ENCODE peak calls at places on chromosomes 1 and 21, in ten cellular contexts. R, J, P, K, L, T, H, N, O and D are unnamed samples.
A peak's percentile ranks its signal among the peaks of the same experiment; 100 is the strongest.

GRCh38 chr21:41583274-41583790 is 75.4 kb upstream of the TMPRSS2 start:
- DNase-seq in L (no peak), N (no peak), O (no peak), J (no peak), P (no peak), R (peak; percentile 74), K (no peak), T (no peak), H (no peak), D (peak; percentile 44)

GRCh38 chr1:179190861-179191260 is 38.6 kb downstream of the ABL2 start:
- DNase-seq in L (no peak), P (no peak), T (no peak), H (no peak), N (peak; percentile 56), R (no peak), O (no peak), K (no peak), J (no peak), D (no peak)

GRCh38 chr21:42401820-42402251 is 1.9 kb upstream of the UBASH3A start:
- DNase-seq in J (no peak), N (no peak), R (no peak), L (no peak), O (no peak), P (no peak), H (no peak), T (no peak), K (no peak), D (no peak)

GRCh38 chr1:153506831-153507413 is 28.9 kb downstream of the S100A6 start:
- DNase-seq in J (peak; percentile 79), P (peak; percentile 67), N (peak; percentile 87), O (peak; percentile 94), K (peak; percentile 95), R (peak; percentile 74), T (no peak), L (no peak), H (peak; percentile 84), D (peak; percentile 84)

GRCh38 chr1:147723691-147724323 is 36.6 kb downstream of the GJA5 start:
- DNase-seq in N (peak; percentile 38), K (peak; percentile 43), L (no peak), O (peak; percentile 78), J (peak; percentile 46), P (peak; percentile 14), T (no peak), H (no peak), R (peak; percentile 15), D (no peak)

GRCh38 chr1:24874611-24875225 is 55.4 kb downstream of the RUNX3 start:
- DNase-seq in J (no peak), T (no peak), L (peak; percentile 34), K (no peak), P (no peak), R (peak; percentile 14), N (no peak), O (peak; percentile 56), H (peak; percentile 30), D (no peak)

GRCh38 chr1:54413295-54413694 is 7.1 kb upstream of the SSBP3 start:
- DNase-seq in L (no peak), O (no peak), R (no peak), N (peak; percentile 70), T (no peak), J (no peak), H (no peak), K (peak; percentile 80), P (peak; percentile 57), D (no peak)

GRCh38 chr1:69814926-69815325 is 247.2 kb downstream of the LRRC7 start:
- DNase-seq in L (no peak), O (no peak), K (peak; percentile 37), R (no peak), H (no peak), P (no peak), J (no peak), N (no peak), T (no peak), D (no peak)

GRCh38 chr1:153343040-153343681 is 5.5 kb downstream of the PGLYRP4 start:
- DNase-seq in R (peak; percentile 42), J (no peak), K (no peak), P (no peak), O (no peak), L (no peak), N (no peak), H (no peak), T (no peak), D (no peak)

GRCh38 chr1:149888999-149889289 is 10.4 kb upstream of the BOLA1 start:
- DNase-seq in J (no peak), L (no peak), R (peak; percentile 44), K (peak; percentile 80), P (no peak), H (no peak), T (no peak), N (no peak), O (peak; percentile 63), D (peak; percentile 50)

GRCh38 chr21:45302082-45303061 is 14.7 kb upstream of the POFUT2 start:
- DNase-seq in P (peak; percentile 65), H (peak; percentile 77), L (peak; percentile 69), O (peak; percentile 90), T (peak; percentile 30), K (no peak), J (no peak), N (peak; percentile 88), R (no peak), D (peak; percentile 79)

GRCh38 chr1:94992863-94993563 is 66.1 kb upstream of the CNN3 start:
- DNase-seq in H (no peak), J (no peak), T (no peak), O (no peak), R (no peak), L (no peak), P (no peak), N (no peak), K (no peak), D (no peak)
- H3K4me1 ChIP-seq in H (peaks cover 4% of the 10 kb centered on the region), J (no peaks in the 10 kb centered on the region), T (peaks cover 9% of the 10 kb centered on the region), O (peaks cover 2% of the 10 kb centered on the region), R (no peaks in the 10 kb centered on the region), L (no peaks in the 10 kb centered on the region), P (no peaks in the 10 kb centered on the region), N (peaks cover 6% of the 10 kb centered on the region), K (no peaks in the 10 kb centered on the region), D (no peaks in the 10 kb centered on the region)

DNA sequence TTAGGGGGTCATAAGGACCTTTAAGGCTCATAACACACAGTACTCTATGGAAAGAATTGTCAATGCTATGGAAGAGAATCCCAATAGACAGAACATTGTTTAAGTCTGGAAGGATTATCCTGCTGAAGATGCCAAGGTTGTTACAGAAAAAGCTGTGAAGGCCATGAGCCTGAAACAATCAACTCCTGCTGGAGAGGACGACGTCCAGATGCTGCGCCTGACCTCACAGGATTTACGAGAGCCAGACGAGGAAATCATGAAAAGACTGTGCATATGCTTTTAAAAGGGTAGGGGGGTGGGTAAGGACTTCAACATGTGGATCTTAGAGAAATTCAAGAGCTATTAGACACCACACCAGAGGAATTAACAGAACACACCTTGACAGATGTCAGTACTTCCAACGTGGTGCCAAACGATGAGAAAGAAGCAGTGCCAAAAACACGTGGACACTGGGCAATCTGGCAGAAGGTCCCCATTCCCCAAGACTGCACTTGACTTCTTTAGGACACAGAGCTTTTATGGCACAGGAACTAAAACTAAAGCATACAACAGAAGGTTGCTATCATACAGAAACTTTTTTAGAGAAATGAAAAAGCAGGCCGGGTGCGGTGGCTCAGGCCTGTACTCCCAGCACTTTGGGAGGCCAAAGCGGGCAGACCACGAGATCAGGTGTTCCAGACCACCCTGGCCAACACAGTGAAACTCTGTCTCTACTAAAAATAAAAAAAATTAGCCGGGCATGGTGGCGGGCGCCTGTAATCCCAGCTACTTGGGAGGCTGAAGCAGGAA is 43.2 kb downstream of the GNB1 start:
- DNase-seq in P (peak; percentile 25), N (no peak), O (peak; percentile 20), L (peak; percentile 2), R (no peak), J (no peak), H (peak; percentile 26), T (no peak), K (no peak), D (peak; percentile 44)
- H3K4me1 ChIP-seq in P (peaks cover 22% of the 10 kb centered on the region), N (peaks cover 35% of the 10 kb centered on the region), O (no peaks in the 10 kb centered on the region), L (no peaks in the 10 kb centered on the region), R (no peaks in the 10 kb centered on the region), J (peaks cover 12% of the 10 kb centered on the region), H (peaks cover 50% of the 10 kb centered on the region), T (peaks cover 23% of the 10 kb centered on the region), K (peaks cover 3% of the 10 kb centered on the region), D (peaks cover 30% of the 10 kb centered on the region)

GRCh38 chr1:1398677-1399186 is 403 bp downstream of the CCNL2 start:
- DNase-seq in T (no peak), N (no peak), O (no peak), P (no peak), H (no peak), R (no peak), K (peak; percentile 49), J (no peak), L (no peak), D (no peak)

GRCh38 chr1:1399870-1400575 is 888 bp upstream of the CCNL2 start:
- DNase-seq in J (peak; percentile 13), O (no peak), N (no peak), L (no peak), R (no peak), H (no peak), T (no peak), P (no peak), K (peak; percentile 60), D (no peak)

GRCh38 chr1:1395166-1395565 is 4.0 kb downstream of the CCNL2 start:
- DNase-seq in L (no peak), P (no peak), J (no peak), O (no peak), T (no peak), H (no peak), N (no peak), K (no peak), R (no peak), D (no peak)

GRCh38 chr1:1399187-1399869 is at the start of gene CCNL2:
- DNase-seq in O (peak; percentile 100), L (peak; percentile 99), T (peak; percentile 99), R (peak; percentile 98), N (peak; percentile 99), J (peak; percentile 98), P (peak; percentile 99), K (peak; percentile 99), H (peak; percentile 99), D (peak; percentile 99)

DNA sequence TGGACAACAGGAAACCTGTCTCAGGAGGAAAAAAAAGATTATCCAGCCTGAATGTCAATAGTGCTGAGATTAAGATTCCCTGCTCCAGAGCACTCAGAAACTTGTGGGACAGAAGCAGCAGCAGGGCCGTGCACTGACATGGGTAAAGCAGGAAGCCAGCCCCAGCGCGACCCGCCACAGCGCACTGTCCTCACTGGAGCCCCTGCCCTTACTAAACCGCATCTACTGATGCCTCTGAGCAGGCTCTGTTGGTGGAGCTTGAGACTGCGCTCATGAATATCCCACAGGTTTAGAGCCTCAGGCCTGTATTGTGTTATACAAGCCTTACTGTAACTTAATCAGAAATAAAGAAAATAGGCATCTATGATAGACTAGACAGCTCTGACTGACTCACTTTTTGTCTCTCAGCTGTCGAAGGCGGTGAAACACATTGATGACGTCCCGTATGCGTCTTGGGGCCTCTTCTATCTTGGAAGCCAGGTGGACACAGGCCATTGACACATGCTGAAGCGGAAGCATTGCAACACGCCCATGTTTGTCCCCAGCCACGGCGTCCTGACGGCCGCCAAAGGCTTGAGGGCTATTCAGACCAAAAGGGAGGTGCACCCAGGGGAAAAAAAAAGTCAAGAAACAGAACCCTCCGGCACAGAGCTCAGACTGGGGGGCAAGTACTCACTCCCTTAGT is 1.2 kb downstream of the CCNL2 start:
- DNase-seq in J (peak; percentile 32), H (no peak), R (peak; percentile 21), O (no peak), T (no peak), N (no peak), L (no peak), P (no peak), K (peak; percentile 85), D (no peak)
- H3K4me1 ChIP-seq in J (no peaks in the 10 kb centered on the region), H (peaks cover 43% of the 10 kb centered on the region), R (peaks cover 30% of the 10 kb centered on the region), O (no peaks in the 10 kb centered on the region), T (peaks cover 30% of the 10 kb centered on the region), N (peaks cover 17% of the 10 kb centered on the region), L (peaks cover 4% of the 10 kb centered on the region), P (peaks cover 15% of the 10 kb centered on the region), K (peaks cover 11% of the 10 kb centered on the region), D (peaks cover 10% of the 10 kb centered on the region)

GRCh38 chr1:92298213-92298572 is 594 bp downstream of the GLMN start:
- DNase-seq in H (no peak), O (no peak), R (no peak), L (no peak), N (no peak), J (no peak), P (no peak), K (peak; percentile 52), T (no peak), D (no peak)
- H3K4me1 ChIP-seq in H (peaks cover 32% of the 10 kb centered on the region), O (no peaks in the 10 kb centered on the region), R (peaks cover 3% of the 10 kb centered on the region), L (peaks cover 18% of the 10 kb centered on the region), N (peaks cover 6% of the 10 kb centered on the region), J (peaks cover 3% of the 10 kb centered on the region), P (peaks cover 3% of the 10 kb centered on the region), K (peaks cover 22% of the 10 kb centered on the region), T (peaks cover 13% of the 10 kb centered on the region), D (peaks cover 13% of the 10 kb centered on the region)